ENCODE peak calls at places on chromosome 7, in seven cellular contexts. O is NCI-H1092; L is activated naive CD8-positive, alpha-beta T cell treated with anti-CD3 and anti-CD28 coated beads for 36 hours; B is EH; N is fibroblast of lung; K is HL-60; M is HS-27A. J is an unnamed sample.

GRCh38 chr7:85004402-85004801 is 182.5 kb downstream of the SEMA3D start:
- DNase-seq in L (no peak), O (no peak), N (peak), K (no peak), B (peak), M (no peak), J (no peak)

GRCh38 chr7:7438851-7439250 is 96.8 kb downstream of the COL28A1 start:
- DNase-seq in N (peak), M (peak), K (no peak), B (peak), O (peak), L (no peak), J (no peak)

GRCh38 chr7:3089493-3089892 is 45.8 kb upstream of the CARD11 start:
- DNase-seq in L (no peak), K (no peak), B (no peak), O (no peak), M (no peak), N (peak), J (peak)

GRCh38 chr7:44587843-44588711 is 6.0 kb upstream of the TMED4 start:
- DNase-seq in M (no peak), K (no peak), L (peak), O (no peak), N (peak), B (peak), J (no peak)

GRCh38 chr7:24956021-24956420 is 24.0 kb downstream of the OSBPL3 start:
- DNase-seq in K (no peak), L (no peak), M (no peak), O (no peak), B (peak), N (no peak), J (no peak)

GRCh38 chr7:205117-206010 is 13.0 kb downstream of the FAM20C start:
- DNase-seq in N (no peak), M (no peak), L (no peak), O (peak), K (no peak), B (no peak), J (no peak)

GRCh38 chr7:26618458-26618857 is 245.9 kb downstream of the SKAP2 start:
- DNase-seq in B (no peak), L (no peak), O (no peak), M (no peak), N (no peak), K (no peak), J (no peak)

GRCh38 chr7:64313740-64314491 is at the start of gene ZNF736:
- DNase-seq in B (peak), L (peak), K (peak), O (peak), M (peak), N (peak), J (peak)

GRCh38 chr7:67489881-67490280 is 493.2 kb downstream of the TYW1 start:
- DNase-seq in B (peak), K (no peak), L (no peak), O (no peak), M (no peak), N (no peak), J (no peak)

GRCh38 chr7:15889501-15889900 is 203.0 kb upstream of the MEOX2 start:
- DNase-seq in N (peak), O (no peak), L (no peak), B (peak), K (no peak), M (peak), J (no peak)

GRCh38 chr7:18939771-18940576 is 177.5 kb downstream of the TWIST1 start:
- DNase-seq in L (no peak), O (no peak), K (no peak), N (peak), B (peak), M (no peak), J (no peak)

GRCh38 chr7:69431626-69432025 is 166.6 kb upstream of the AUTS2 start:
- DNase-seq in K (no peak), B (no peak), N (no peak), O (no peak), M (no peak), L (no peak), J (no peak)

GRCh38 chr7:32518534-32519140 is 23.3 kb downstream of the AVL9 start:
- DNase-seq in M (no peak), B (peak), K (no peak), N (peak), L (no peak), O (no peak), J (no peak)

GRCh38 chr7:157738064-157738460 is 401.3 kb downstream of the DNAJB6 start:
- DNase-seq in M (no peak), K (no peak), B (no peak), O (no peak), N (no peak), L (no peak), J (no peak)

GRCh38 chr7:1225462-1226154 is 7.1 kb upstream of the UNCX start:
- DNase-seq in N (no peak), K (no peak), L (peak), M (no peak), B (no peak), O (no peak), J (peak)

GRCh38 chr7:40015790-40016296 is 65.8 kb downstream of the CDK13 start:
- DNase-seq in B (peak), N (peak), O (peak), M (no peak), L (no peak), K (peak), J (peak)

GRCh38 chr7:95609277-95609971 is 13.1 kb upstream of the PDK4 start:
- DNase-seq in B (peak), N (peak), L (no peak), K (no peak), M (no peak), O (peak), J (no peak)

GRCh38 chr7:512541-513311 is 6.9 kb downstream of the PDGFA start:
- DNase-seq in M (no peak), K (no peak), N (no peak), L (no peak), O (peak), B (no peak), J (no peak)

GRCh38 chr7:150400779-150401423 is 21.8 kb downstream of the ZNF775 start:
- DNase-seq in L (no peak), O (no peak), K (no peak), N (no peak), B (no peak), M (no peak), J (no peak)

GRCh38 chr7:102111063-102111757 is 175.5 kb upstream of the SH2B2 start:
- DNase-seq in L (no peak), M (no peak), N (no peak), O (no peak), K (no peak), B (no peak), J (no peak)

GRCh38 chr7:47292832-47293309 is 289.0 kb downstream of the TNS3 start:
- DNase-seq in K (no peak), N (peak), B (no peak), O (no peak), M (no peak), L (no peak), J (no peak)

GRCh38 chr7:65342723-65343629 is 30.7 kb upstream of the ZNF92 start:
- DNase-seq in B (no peak), O (no peak), K (no peak), N (no peak), L (no peak), M (no peak), J (no peak)